ENCODE peak calls at places on chromosomes 2 and 18, in nine cellular contexts. E is fibroblast of lung; Z is effector memory CD4-positive, alpha-beta T cell; G is right cardiac atrium; U is GM23248; Y is RWPE1; T is esophagus squamous epithelium; X is brain microvascular endothelial cell; P is mammary epithelial cell. J is an unnamed sample.

GRCh38 chr2:234880551-234881211 is 71.1 kb upstream of the SH3BP4 start:
- DNase-seq in Z (no peak), U (peak; percentile 67), P (peak; percentile 96), X (peak; percentile 86), G (no peak), T (no peak), Y (peak; percentile 92), E (peak; percentile 98), J (no peak)

GRCh38 chr2:175175896-175176295 is 5.6 kb downstream of the ATP5MC3 start:
- DNase-seq in T (no peak), Z (no peak), G (no peak), X (no peak), Y (no peak), U (peak; percentile 21), E (peak; percentile 21), P (peak; percentile 54), J (no peak)

GRCh38 chr2:168915433-168916328 is 14.6 kb downstream of the G6PC2 start:
- DNase-seq in X (no peak), Y (no peak), U (no peak), E (no peak), Z (no peak), P (no peak), T (no peak), G (no peak), J (no peak)

GRCh38 chr2:170147576-170147975 is 30.4 kb upstream of the MYO3B start:
- DNase-seq in X (no peak), Y (no peak), E (no peak), G (no peak), U (no peak), Z (no peak), T (no peak), P (peak; percentile 85), J (no peak)

GRCh38 chr2:129318581-129319421 is 660.7 kb upstream of the RAB6C start:
- DNase-seq in P (no peak), Y (no peak), G (no peak), E (no peak), T (no peak), X (no peak), Z (no peak), U (no peak), J (no peak)

GRCh38 chr2:33518929-33519328 is 42.5 kb downstream of the RASGRP3 start:
- DNase-seq in Z (no peak), T (no peak), E (peak; percentile 55), G (no peak), U (peak; percentile 65), X (peak; percentile 20), P (peak; percentile 46), Y (peak; percentile 5), J (no peak)

GRCh38 chr2:26768759-26769500 is 4.8 kb downstream of the SLC35F6 start:
- DNase-seq in U (peak; percentile 88), Z (no peak), G (peak; percentile 89), X (peak; percentile 49), P (peak; percentile 75), Y (peak; percentile 74), E (peak; percentile 56), T (peak; percentile 30), J (peak; percentile 66)

GRCh38 chr2:191218292-191218898 is 26.8 kb upstream of the MYO1B start:
- DNase-seq in E (peak; percentile 81), X (peak; percentile 85), P (peak; percentile 46), G (peak; percentile 61), Y (no peak), U (peak; percentile 46), Z (no peak), T (no peak), J (no peak)

GRCh38 chr2:86274265-86274917 is 63.0 kb downstream of the REEP1 start:
- DNase-seq in E (peak; percentile 71), T (no peak), G (no peak), P (peak; percentile 47), U (peak; percentile 23), Y (peak; percentile 71), X (peak; percentile 64), Z (no peak), J (no peak)

GRCh38 chr2:72539145-72539552 is 286.7 kb downstream of the EXOC6B start:
- DNase-seq in U (peak; percentile 75), Z (no peak), G (no peak), Y (no peak), E (peak; percentile 6), T (no peak), P (peak; percentile 84), X (peak; percentile 78), J (no peak)

GRCh38 chr2:105432749-105433148 is 33.9 kb upstream of the FHL2 start:
- DNase-seq in E (peak; percentile 56), T (no peak), Z (no peak), P (peak; percentile 41), X (no peak), Y (no peak), U (peak; percentile 36), G (no peak), J (no peak)
- H3K27ac ChIP-seq in E (no peak overlapping the region), T (peak overlapping the region; percentile 66), Z (no peak overlapping the region), P (no peak overlapping the region), X (no peak overlapping the region), Y (no peak overlapping the region), U (no peak overlapping the region), G (peak overlapping the region; percentile 20), J (peak overlapping the region; percentile 94)

GRCh38 chr2:112625474-112626114 is 20.1 kb upstream of the SLC20A1 start:
- DNase-seq in Y (no peak), U (peak; percentile 7), Z (no peak), G (no peak), E (no peak), P (no peak), X (no peak), T (no peak), J (no peak)

GRCh38 chr2:112629224-112629623 is 16.5 kb upstream of the SLC20A1 start:
- DNase-seq in G (no peak), Y (no peak), X (no peak), T (no peak), U (no peak), Z (no peak), E (no peak), P (no peak), J (no peak)

GRCh38 chr2:112626604-112627059 is 19.1 kb upstream of the SLC20A1 start:
- DNase-seq in P (no peak), U (peak; percentile 82), G (peak; percentile 88), Z (peak; percentile 36), Y (peak; percentile 50), E (peak; percentile 72), T (no peak), X (no peak), J (peak; percentile 56)

GRCh38 chr2:112629823-112630222 is 15.9 kb upstream of the SLC20A1 start:
- DNase-seq in Z (no peak), X (no peak), T (no peak), G (no peak), U (no peak), E (no peak), Y (no peak), P (no peak), J (no peak)

DNA sequence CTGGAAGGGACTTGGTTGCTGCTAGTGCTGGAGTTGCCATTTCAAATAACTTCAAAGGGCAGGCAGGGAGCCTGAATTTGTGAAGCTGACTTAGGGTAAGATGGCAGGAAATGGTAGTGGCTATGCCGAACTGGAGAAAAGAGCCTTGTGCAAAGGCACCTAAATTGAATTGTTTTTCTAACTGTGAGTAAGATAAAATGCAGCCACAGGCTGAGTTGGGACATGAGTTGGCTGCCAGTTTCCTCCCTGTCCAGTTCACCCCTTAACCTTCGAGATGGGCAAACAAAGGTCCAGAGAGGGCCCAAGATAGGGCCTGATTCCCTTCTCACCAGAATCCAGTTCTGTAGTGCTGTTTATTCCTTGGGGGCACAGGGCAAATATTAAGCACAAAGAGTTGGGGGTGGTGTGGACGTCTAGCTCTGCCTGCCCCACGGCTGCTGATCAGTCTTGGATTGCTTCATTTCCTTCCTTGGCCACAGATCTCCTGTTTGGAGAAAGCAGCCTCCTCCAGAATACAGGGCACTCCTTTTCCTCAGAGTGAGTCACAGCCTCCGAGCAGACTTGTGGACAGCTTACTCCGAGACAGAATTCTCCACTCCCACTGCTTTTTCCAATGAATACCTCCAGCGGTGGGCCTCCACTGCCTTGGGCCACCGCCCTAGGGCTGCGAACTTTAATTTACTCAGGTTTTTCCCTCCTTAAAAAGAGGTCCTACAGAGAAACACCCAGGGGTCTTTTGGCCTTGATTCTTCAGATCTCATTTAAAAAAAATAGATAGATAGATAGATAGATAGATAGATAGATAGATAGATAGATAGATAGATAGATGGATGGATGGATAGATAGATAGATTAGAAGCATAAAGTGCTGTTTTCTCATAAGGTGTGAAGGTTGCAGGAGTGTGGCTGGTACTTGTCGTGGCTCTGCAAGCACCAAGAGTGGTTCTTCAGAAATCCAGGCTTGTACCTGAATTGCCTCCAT is 18.4 kb upstream of the SLC20A1 start:
- DNase-seq in U (peak; percentile 98), Y (peak; percentile 84), T (no peak), E (peak; percentile 96), G (peak; percentile 78), P (peak; percentile 96), Z (no peak), X (peak; percentile 95), J (peak; percentile 45)
- H3K27ac ChIP-seq in U (peak overlapping the region; percentile 90), Y (peak overlapping the region; percentile 99), T (peak overlapping the region; percentile 80), E (peak overlapping the region; percentile 79), G (peak overlapping the region; percentile 97), P (peak overlapping the region; percentile 98), Z (no peak overlapping the region), X (peak overlapping the region; percentile 94), J (peak overlapping the region; percentile 77)

DNA sequence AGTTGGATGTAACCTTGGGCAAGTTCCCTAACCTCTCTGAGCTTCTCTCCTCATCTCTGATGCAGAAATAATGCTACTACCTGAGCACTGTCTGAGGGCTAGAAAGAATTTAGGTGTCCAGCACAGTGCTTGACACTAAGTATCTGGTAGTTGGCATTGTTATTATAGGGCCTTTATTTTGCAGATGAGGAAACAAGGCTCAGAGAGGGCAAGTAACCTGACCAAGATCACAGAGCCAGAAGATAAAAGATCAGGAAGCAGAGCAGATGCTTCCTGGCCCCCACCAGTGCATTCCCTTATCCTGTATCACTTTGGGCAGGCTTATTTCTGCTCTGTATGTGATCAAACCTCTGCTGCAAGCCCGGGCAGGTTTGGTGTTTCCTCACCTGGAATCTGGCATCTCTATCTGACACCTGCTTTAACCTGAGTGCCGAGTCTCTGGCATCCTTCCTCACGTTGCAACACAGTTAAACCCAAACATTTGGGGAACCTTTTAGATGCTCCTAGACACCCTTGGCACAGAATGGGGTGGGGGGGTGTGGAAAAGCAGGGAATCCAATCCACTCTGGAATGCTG is 69.9 kb downstream of the PLB1 start:
- DNase-seq in Z (no peak), T (no peak), U (no peak), P (peak; percentile 95), Y (peak; percentile 96), X (no peak), G (no peak), E (no peak), J (no peak)
- H3K27ac ChIP-seq in Z (no peak overlapping the region), T (peak overlapping the region; percentile 89), U (no peak overlapping the region), P (peak overlapping the region; percentile 63), Y (peak overlapping the region; percentile 90), X (no peak overlapping the region), G (no peak overlapping the region), E (no peak overlapping the region), J (no peak overlapping the region)

GRCh38 chr18:22221350-22221749 is 52.0 kb downstream of the GATA6 start:
- DNase-seq in E (no peak), G (no peak), P (no peak), U (no peak), Z (no peak), Y (no peak), T (no peak), X (no peak), J (no peak)
- H3K27ac ChIP-seq in E (no peak overlapping the region), G (no peak overlapping the region), P (no peak overlapping the region), U (no peak overlapping the region), Z (no peak overlapping the region), Y (no peak overlapping the region), T (no peak overlapping the region), X (no peak overlapping the region), J (no peak overlapping the region)

GRCh38 chr2:43358688-43359201 is 132.3 kb upstream of the ZFP36L2 start:
- DNase-seq in G (no peak), P (no peak), Y (no peak), Z (no peak), U (no peak), T (no peak), E (peak; percentile 65), X (no peak), J (no peak)
- H3K27ac ChIP-seq in G (no peak overlapping the region), P (no peak overlapping the region), Y (no peak overlapping the region), Z (no peak overlapping the region), U (no peak overlapping the region), T (peak overlapping the region; percentile 75), E (no peak overlapping the region), X (no peak overlapping the region), J (peak overlapping the region; percentile 45)